ENCODE peak calls at places on chromosomes 6 and 20, in six cellular contexts. One of them, this sample, is unnamed.

GRCh38 chr6:51902261-51902764 is 185.1 kb downstream of the PKHD1 start:
- DNase-seq in GM12878: no peak
- DNase-seq in IMR-90: no peak
- DNase-seq in GM23338: no peak
- DNase-seq in neural progenitor cell: peak; percentile 2
- DNase-seq in PC-9: no peak
- DNase-seq in this sample: no peak

GRCh38 chr20:53934421-53935352 is 135.7 kb downstream of the BCAS1 start:
- DNase-seq in GM12878: no peak
- DNase-seq in IMR-90: peak; percentile 84
- DNase-seq in GM23338: peak; percentile 53
- DNase-seq in neural progenitor cell: no peak
- DNase-seq in PC-9: no peak
- DNase-seq in this sample: peak; percentile 88

GRCh38 chr20:63068711-63069367 is 62.1 kb upstream of the BHLHE23 start:
- DNase-seq in GM12878: no peak
- DNase-seq in IMR-90: no peak
- DNase-seq in GM23338: no peak
- DNase-seq in neural progenitor cell: no peak
- DNase-seq in PC-9: no peak
- DNase-seq in this sample: no peak

GRCh38 chr20:431012-431904 is 23.2 kb downstream of the RBCK1 start:
- DNase-seq in GM12878: no peak
- DNase-seq in IMR-90: peak; percentile 68
- DNase-seq in GM23338: peak; percentile 83
- DNase-seq in neural progenitor cell: peak; percentile 85
- DNase-seq in PC-9: peak; percentile 75
- DNase-seq in this sample: peak; percentile 83

GRCh38 chr6:25012657-25013056 is 76.9 kb upstream of the RIPOR2 start:
- DNase-seq in GM12878: no peak
- DNase-seq in IMR-90: peak; percentile 83
- DNase-seq in GM23338: no peak
- DNase-seq in neural progenitor cell: no peak
- DNase-seq in PC-9: no peak
- DNase-seq in this sample: no peak

GRCh38 chr6:105994522-105995402 is 91.4 kb upstream of the PRDM1 start:
- DNase-seq in GM12878: no peak
- DNase-seq in IMR-90: peak; percentile 78
- DNase-seq in GM23338: peak; percentile 82
- DNase-seq in neural progenitor cell: peak; percentile 83
- DNase-seq in PC-9: no peak
- DNase-seq in this sample: peak; percentile 34

GRCh38 chr6:131894735-131895424 is 56.3 kb downstream of the CCN2 start:
- DNase-seq in GM12878: no peak
- DNase-seq in IMR-90: no peak
- DNase-seq in GM23338: no peak
- DNase-seq in neural progenitor cell: no peak
- DNase-seq in PC-9: no peak
- DNase-seq in this sample: no peak

GRCh38 chr6:158903801-158904200 is 84.6 kb upstream of the EZR start:
- DNase-seq in GM12878: no peak
- DNase-seq in IMR-90: no peak
- DNase-seq in GM23338: no peak
- DNase-seq in neural progenitor cell: no peak
- DNase-seq in PC-9: no peak
- DNase-seq in this sample: no peak

GRCh38 chr6:24228681-24229255 is 102.8 kb downstream of the NRSN1 start:
- DNase-seq in GM12878: no peak
- DNase-seq in IMR-90: peak; percentile 6
- DNase-seq in GM23338: no peak
- DNase-seq in neural progenitor cell: no peak
- DNase-seq in PC-9: no peak
- DNase-seq in this sample: no peak

GRCh38 chr20:62142252-62143117 is 709 bp downstream of the PSMA7 start:
- DNase-seq in GM12878: no peak
- DNase-seq in IMR-90: no peak
- DNase-seq in GM23338: peak; percentile 43
- DNase-seq in neural progenitor cell: peak; percentile 61
- DNase-seq in PC-9: no peak
- DNase-seq in this sample: peak; percentile 28

GRCh38 chr6:137878070-137878809 is 11.2 kb downstream of the TNFAIP3 start:
- DNase-seq in GM12878: no peak
- DNase-seq in IMR-90: no peak
- DNase-seq in GM23338: no peak
- DNase-seq in neural progenitor cell: no peak
- DNase-seq in PC-9: no peak
- DNase-seq in this sample: no peak
- H2AFZ ChIP-seq in GM12878: no peak overlapping the region
- H2AFZ ChIP-seq in IMR-90: no peak overlapping the region
- H2AFZ ChIP-seq in GM23338: no peak overlapping the region
- H2AFZ ChIP-seq in neural progenitor cell: no peak overlapping the region
- H2AFZ ChIP-seq in PC-9: no peak overlapping the region
- H2AFZ ChIP-seq in this sample: no peak overlapping the region

GRCh38 chr6:43724354-43724753 is 36.8 kb upstream of the MRPS18A start:
- DNase-seq in GM12878: no peak
- DNase-seq in IMR-90: no peak
- DNase-seq in GM23338: no peak
- DNase-seq in neural progenitor cell: no peak
- DNase-seq in PC-9: no peak
- DNase-seq in this sample: no peak

GRCh38 chr6:43723737-43724295 is 36.2 kb upstream of the MRPS18A start:
- DNase-seq in GM12878: no peak
- DNase-seq in IMR-90: peak; percentile 70
- DNase-seq in GM23338: peak; percentile 91
- DNase-seq in neural progenitor cell: peak; percentile 88
- DNase-seq in PC-9: peak; percentile 69
- DNase-seq in this sample: peak; percentile 86

GRCh38 chr6:43725643-43726580 is 38.3 kb upstream of the MRPS18A start:
- DNase-seq in GM12878: no peak
- DNase-seq in IMR-90: no peak
- DNase-seq in GM23338: no peak
- DNase-seq in neural progenitor cell: no peak
- DNase-seq in PC-9: no peak
- DNase-seq in this sample: no peak

GRCh38 chr6:43722920-43723565 is 35.5 kb upstream of the MRPS18A start:
- DNase-seq in GM12878: no peak
- DNase-seq in IMR-90: no peak
- DNase-seq in GM23338: no peak
- DNase-seq in neural progenitor cell: no peak
- DNase-seq in PC-9: no peak
- DNase-seq in this sample: no peak

GRCh38 chr6:43724914-43725642 is 37.5 kb upstream of the MRPS18A start:
- DNase-seq in GM12878: peak; percentile 77
- DNase-seq in IMR-90: peak; percentile 95
- DNase-seq in GM23338: no peak
- DNase-seq in neural progenitor cell: no peak
- DNase-seq in PC-9: peak; percentile 91
- DNase-seq in this sample: peak; percentile 38
- H2AFZ ChIP-seq in GM12878: peak overlapping the region; percentile 49
- H2AFZ ChIP-seq in IMR-90: peak overlapping the region; percentile 71
- H2AFZ ChIP-seq in GM23338: peak overlapping the region; percentile 88
- H2AFZ ChIP-seq in neural progenitor cell: no peak overlapping the region
- H2AFZ ChIP-seq in PC-9: no peak overlapping the region
- H2AFZ ChIP-seq in this sample: peak overlapping the region; percentile 58

GRCh38 chr20:37913563-37914366 is 10.8 kb downstream of the VSTM2L start:
- DNase-seq in GM12878: no peak
- DNase-seq in IMR-90: no peak
- DNase-seq in GM23338: peak; percentile 36
- DNase-seq in neural progenitor cell: no peak
- DNase-seq in PC-9: no peak
- DNase-seq in this sample: no peak

GRCh38 chr20:37914672-37915433 is 11.9 kb downstream of the VSTM2L start:
- DNase-seq in GM12878: no peak
- DNase-seq in IMR-90: no peak
- DNase-seq in GM23338: peak; percentile 82
- DNase-seq in neural progenitor cell: peak; percentile 85
- DNase-seq in PC-9: no peak
- DNase-seq in this sample: peak; percentile 27

GRCh38 chr20:37912874-37913273 is 9.9 kb downstream of the VSTM2L start:
- DNase-seq in GM12878: no peak
- DNase-seq in IMR-90: no peak
- DNase-seq in GM23338: no peak
- DNase-seq in neural progenitor cell: no peak
- DNase-seq in PC-9: no peak
- DNase-seq in this sample: no peak

GRCh38 chr20:37915434-37915787 is 12.5 kb downstream of the VSTM2L start:
- DNase-seq in GM12878: no peak
- DNase-seq in IMR-90: no peak
- DNase-seq in GM23338: peak; percentile 60
- DNase-seq in neural progenitor cell: no peak
- DNase-seq in PC-9: no peak
- DNase-seq in this sample: no peak

GRCh38 chr20:37914367-37914671 is 11.4 kb downstream of the VSTM2L start:
- DNase-seq in GM12878: no peak
- DNase-seq in IMR-90: no peak
- DNase-seq in GM23338: no peak
- DNase-seq in neural progenitor cell: no peak
- DNase-seq in PC-9: no peak
- DNase-seq in this sample: no peak
- H2AFZ ChIP-seq in GM12878: peak overlapping the region; percentile 15
- H2AFZ ChIP-seq in IMR-90: no peak overlapping the region
- H2AFZ ChIP-seq in GM23338: peak overlapping the region; percentile 98
- H2AFZ ChIP-seq in neural progenitor cell: no peak overlapping the region
- H2AFZ ChIP-seq in PC-9: no peak overlapping the region
- H2AFZ ChIP-seq in this sample: peak overlapping the region; percentile 51

DNA sequence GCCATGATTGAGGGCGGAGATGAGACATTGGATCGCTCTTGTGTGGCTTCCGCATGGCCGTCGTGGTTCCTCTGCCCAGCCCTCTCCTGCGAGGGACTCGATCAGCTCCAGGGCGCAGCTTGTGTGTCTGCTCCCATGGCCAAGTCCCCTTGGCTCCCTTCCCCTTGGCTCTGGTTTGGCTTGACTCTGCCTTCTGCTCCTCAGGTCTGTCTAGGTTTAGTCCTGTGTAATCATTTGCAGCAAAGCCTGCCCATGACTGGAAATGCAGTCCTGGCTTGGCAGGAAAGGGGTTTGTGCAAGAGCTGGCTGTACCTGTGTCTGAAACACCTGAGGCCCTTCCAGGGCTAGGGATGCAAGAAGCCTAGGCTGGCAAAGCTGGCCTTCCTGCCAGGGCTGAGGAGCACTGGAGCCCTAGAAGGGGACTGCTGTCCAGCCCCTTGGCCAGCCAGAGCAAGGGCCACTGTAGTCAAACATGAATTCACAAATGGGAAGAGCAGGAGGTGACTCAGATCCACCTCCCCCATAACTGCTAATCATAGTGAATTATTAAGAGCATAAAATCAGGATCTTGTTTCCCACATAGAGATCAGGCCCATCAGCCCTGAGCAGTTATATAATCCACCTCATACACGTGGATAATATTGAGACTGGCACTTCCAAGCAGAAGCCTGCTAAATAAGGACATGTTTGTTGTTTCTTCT is 196.8 kb downstream of the FARS2 start:
- DNase-seq in GM12878: no peak
- DNase-seq in IMR-90: no peak
- DNase-seq in GM23338: no peak
- DNase-seq in neural progenitor cell: no peak
- DNase-seq in PC-9: peak; percentile 28
- DNase-seq in this sample: no peak
- H2AFZ ChIP-seq in GM12878: no peak overlapping the region
- H2AFZ ChIP-seq in IMR-90: no peak overlapping the region
- H2AFZ ChIP-seq in GM23338: no peak overlapping the region
- H2AFZ ChIP-seq in neural progenitor cell: no peak overlapping the region
- H2AFZ ChIP-seq in PC-9: no peak overlapping the region
- H2AFZ ChIP-seq in this sample: no peak overlapping the region

GRCh38 chr6:110295451-110296145 is 62.6 kb downstream of the METTL24 start:
- DNase-seq in GM12878: no peak
- DNase-seq in IMR-90: no peak
- DNase-seq in GM23338: no peak
- DNase-seq in neural progenitor cell: no peak
- DNase-seq in PC-9: no peak
- DNase-seq in this sample: no peak
- H2AFZ ChIP-seq in GM12878: no peak overlapping the region
- H2AFZ ChIP-seq in IMR-90: peak overlapping the region; percentile 32
- H2AFZ ChIP-seq in GM23338: peak overlapping the region; percentile 15
- H2AFZ ChIP-seq in neural progenitor cell: no peak overlapping the region
- H2AFZ ChIP-seq in PC-9: no peak overlapping the region
- H2AFZ ChIP-seq in this sample: no peak overlapping the region

GRCh38 chr6:63058601-63059000 is 152.7 kb upstream of the FKBP1C start:
- DNase-seq in GM12878: no peak
- DNase-seq in IMR-90: no peak
- DNase-seq in GM23338: peak; percentile 57
- DNase-seq in neural progenitor cell: no peak
- DNase-seq in PC-9: no peak
- DNase-seq in this sample: no peak
- H2AFZ ChIP-seq in GM12878: no peak overlapping the region
- H2AFZ ChIP-seq in IMR-90: no peak overlapping the region
- H2AFZ ChIP-seq in GM23338: no peak overlapping the region
- H2AFZ ChIP-seq in neural progenitor cell: peak overlapping the region; percentile 96
- H2AFZ ChIP-seq in PC-9: no peak overlapping the region
- H2AFZ ChIP-seq in this sample: no peak overlapping the region

GRCh38 chr6:27760464-27760863 is 151.7 kb downstream of the OR2B2 start:
- DNase-seq in GM12878: no peak
- DNase-seq in IMR-90: no peak
- DNase-seq in GM23338: no peak
- DNase-seq in neural progenitor cell: no peak
- DNase-seq in PC-9: no peak
- DNase-seq in this sample: no peak
- H2AFZ ChIP-seq in GM12878: peak overlapping the region; percentile 61
- H2AFZ ChIP-seq in IMR-90: no peak overlapping the region
- H2AFZ ChIP-seq in GM23338: no peak overlapping the region
- H2AFZ ChIP-seq in neural progenitor cell: no peak overlapping the region
- H2AFZ ChIP-seq in PC-9: no peak overlapping the region
- H2AFZ ChIP-seq in this sample: peak overlapping the region; percentile 52

GRCh38 chr6:116531675-116532570 is 13.6 kb downstream of the TRAPPC3L start:
- DNase-seq in GM12878: no peak
- DNase-seq in IMR-90: peak; percentile 82
- DNase-seq in GM23338: peak; percentile 88
- DNase-seq in neural progenitor cell: peak; percentile 77
- DNase-seq in PC-9: peak; percentile 47
- DNase-seq in this sample: peak; percentile 69

GRCh38 chr6:116530436-116530835 is 15.0 kb downstream of the TRAPPC3L start:
- DNase-seq in GM12878: no peak
- DNase-seq in IMR-90: peak; percentile 79
- DNase-seq in GM23338: no peak
- DNase-seq in neural progenitor cell: no peak
- DNase-seq in PC-9: no peak
- DNase-seq in this sample: no peak

GRCh38 chr6:116528800-116529199 is 16.7 kb downstream of the TRAPPC3L start:
- DNase-seq in GM12878: no peak
- DNase-seq in IMR-90: peak; percentile 28
- DNase-seq in GM23338: no peak
- DNase-seq in neural progenitor cell: no peak
- DNase-seq in PC-9: no peak
- DNase-seq in this sample: no peak

GRCh38 chr6:116528163-116528562 is 16.7 kb downstream of the CALHM5 start:
- DNase-seq in GM12878: no peak
- DNase-seq in IMR-90: no peak
- DNase-seq in GM23338: no peak
- DNase-seq in neural progenitor cell: no peak
- DNase-seq in PC-9: no peak
- DNase-seq in this sample: no peak

DNA sequence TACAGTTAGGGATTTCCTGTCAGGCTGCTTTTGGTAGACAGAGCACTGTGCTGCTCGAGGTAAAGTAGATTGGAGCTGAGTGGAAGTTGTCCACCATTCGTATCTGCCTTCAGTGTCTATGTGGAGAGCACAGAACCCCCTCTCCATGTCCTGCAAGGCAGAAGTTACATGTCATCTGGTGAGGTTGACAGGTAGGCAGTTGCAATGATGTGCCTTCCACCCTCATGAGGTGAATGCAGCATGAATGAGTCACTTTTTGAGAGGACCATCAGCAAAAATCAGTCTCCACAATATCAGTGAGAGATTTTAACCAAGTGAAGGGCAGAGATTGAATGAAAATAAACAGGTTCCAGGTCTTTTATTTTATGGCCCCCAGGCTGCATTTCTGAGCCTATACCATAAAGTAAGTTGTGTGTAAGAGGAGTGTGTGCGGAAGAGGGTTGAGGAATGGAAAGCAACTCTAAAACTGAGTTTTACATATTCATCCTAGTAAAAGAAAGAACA is 16.0 kb downstream of the TRAPPC3L start:
- DNase-seq in GM12878: no peak
- DNase-seq in IMR-90: no peak
- DNase-seq in GM23338: no peak
- DNase-seq in neural progenitor cell: no peak
- DNase-seq in PC-9: no peak
- DNase-seq in this sample: no peak
- H2AFZ ChIP-seq in GM12878: no peak overlapping the region
- H2AFZ ChIP-seq in IMR-90: peak overlapping the region; percentile 68
- H2AFZ ChIP-seq in GM23338: peak overlapping the region; percentile 35
- H2AFZ ChIP-seq in neural progenitor cell: no peak overlapping the region
- H2AFZ ChIP-seq in PC-9: no peak overlapping the region
- H2AFZ ChIP-seq in this sample: no peak overlapping the region